ENCODE peak calls at places on chromosomes 6 and 20, in ten cellular contexts. One of them, this sample, is unnamed. For H3K9me3, the result is how much of the 10 kb centered on the place peaks cover.

GRCh38 chr20:58216334-58216733 is 12.1 kb downstream of the ANKRD60 start:
- DNase-seq in astrocyte: no peak
- DNase-seq in upper lobe of right lung: no peak
- DNase-seq in heart right ventricle: no peak
- DNase-seq in adrenal gland: no peak
- DNase-seq in A549: no peak
- DNase-seq in CD8-positive, alpha-beta T cell: no peak
- DNase-seq in iPS DF 6.9: no peak
- DNase-seq in pancreas: no peak
- DNase-seq in K562: no peak
- DNase-seq in this sample: no peak

GRCh38 chr6:79525272-79526100 is 11.7 kb downstream of the LCA5 start:
- DNase-seq in astrocyte: peak
- DNase-seq in upper lobe of right lung: no peak
- DNase-seq in heart right ventricle: no peak
- DNase-seq in adrenal gland: no peak
- DNase-seq in A549: no peak
- DNase-seq in CD8-positive, alpha-beta T cell: no peak
- DNase-seq in iPS DF 6.9: no peak
- DNase-seq in pancreas: no peak
- DNase-seq in K562: peak
- DNase-seq in this sample: no peak

GRCh38 chr20:24732076-24732475 is 217.0 kb upstream of the CST7 start:
- DNase-seq in astrocyte: no peak
- DNase-seq in upper lobe of right lung: no peak
- DNase-seq in heart right ventricle: no peak
- DNase-seq in adrenal gland: no peak
- DNase-seq in A549: no peak
- DNase-seq in CD8-positive, alpha-beta T cell: no peak
- DNase-seq in iPS DF 6.9: no peak
- DNase-seq in pancreas: no peak
- DNase-seq in K562: no peak
- DNase-seq in this sample: no peak

GRCh38 chr6:35354361-35355135 is 12.2 kb downstream of the PPARD start:
- DNase-seq in astrocyte: peak
- DNase-seq in upper lobe of right lung: no peak
- DNase-seq in heart right ventricle: no peak
- DNase-seq in adrenal gland: no peak
- DNase-seq in A549: no peak
- DNase-seq in CD8-positive, alpha-beta T cell: no peak
- DNase-seq in iPS DF 6.9: no peak
- DNase-seq in pancreas: no peak
- DNase-seq in K562: no peak
- DNase-seq in this sample: peak

GRCh38 chr6:1477432-1478090 is 88.2 kb downstream of the FOXF2 start:
- DNase-seq in astrocyte: peak
- DNase-seq in upper lobe of right lung: no peak
- DNase-seq in heart right ventricle: no peak
- DNase-seq in adrenal gland: no peak
- DNase-seq in A549: peak
- DNase-seq in CD8-positive, alpha-beta T cell: no peak
- DNase-seq in iPS DF 6.9: no peak
- DNase-seq in pancreas: no peak
- DNase-seq in K562: no peak
- DNase-seq in this sample: no peak

GRCh38 chr6:11744753-11745152 is 33.9 kb downstream of the ADTRP start:
- DNase-seq in astrocyte: peak
- DNase-seq in upper lobe of right lung: no peak
- DNase-seq in heart right ventricle: no peak
- DNase-seq in adrenal gland: peak
- DNase-seq in A549: no peak
- DNase-seq in CD8-positive, alpha-beta T cell: no peak
- DNase-seq in iPS DF 6.9: no peak
- DNase-seq in pancreas: no peak
- DNase-seq in K562: no peak
- DNase-seq in this sample: peak

GRCh38 chr6:89044988-89045387 is 35.6 kb upstream of the PNRC1 start:
- DNase-seq in astrocyte: no peak
- DNase-seq in upper lobe of right lung: no peak
- DNase-seq in heart right ventricle: peak
- DNase-seq in adrenal gland: no peak
- DNase-seq in A549: no peak
- DNase-seq in CD8-positive, alpha-beta T cell: no peak
- DNase-seq in iPS DF 6.9: no peak
- DNase-seq in pancreas: no peak
- DNase-seq in K562: no peak
- DNase-seq in this sample: peak

GRCh38 chr20:6764619-6765018 is 2.9 kb upstream of the BMP2 start:
- DNase-seq in astrocyte: no peak
- DNase-seq in upper lobe of right lung: no peak
- DNase-seq in heart right ventricle: no peak
- DNase-seq in adrenal gland: no peak
- DNase-seq in A549: no peak
- DNase-seq in CD8-positive, alpha-beta T cell: no peak
- DNase-seq in iPS DF 6.9: no peak
- DNase-seq in pancreas: no peak
- DNase-seq in K562: no peak
- DNase-seq in this sample: no peak

GRCh38 chr6:128600397-128600951 is 80.1 kb upstream of the PTPRK start:
- DNase-seq in astrocyte: peak
- DNase-seq in upper lobe of right lung: no peak
- DNase-seq in heart right ventricle: no peak
- DNase-seq in adrenal gland: no peak
- DNase-seq in A549: peak
- DNase-seq in CD8-positive, alpha-beta T cell: no peak
- DNase-seq in iPS DF 6.9: no peak
- DNase-seq in pancreas: no peak
- DNase-seq in K562: no peak
- DNase-seq in this sample: no peak

GRCh38 chr6:135250751-135251356 is 69.7 kb downstream of the MYB start:
- DNase-seq in astrocyte: no peak
- DNase-seq in upper lobe of right lung: no peak
- DNase-seq in heart right ventricle: no peak
- DNase-seq in adrenal gland: no peak
- DNase-seq in A549: no peak
- DNase-seq in CD8-positive, alpha-beta T cell: no peak
- DNase-seq in iPS DF 6.9: peak
- DNase-seq in pancreas: no peak
- DNase-seq in K562: no peak
- DNase-seq in this sample: no peak

GRCh38 chr6:51495016-51495805 is 592.2 kb downstream of the PKHD1 start:
- DNase-seq in astrocyte: no peak
- DNase-seq in upper lobe of right lung: no peak
- DNase-seq in heart right ventricle: no peak
- DNase-seq in adrenal gland: no peak
- DNase-seq in A549: no peak
- DNase-seq in CD8-positive, alpha-beta T cell: no peak
- DNase-seq in iPS DF 6.9: no peak
- DNase-seq in pancreas: no peak
- DNase-seq in K562: no peak
- DNase-seq in this sample: no peak

GRCh38 chr6:48318670-48319069 is 207.7 kb upstream of the PTCHD4 start:
- DNase-seq in astrocyte: no peak
- DNase-seq in upper lobe of right lung: no peak
- DNase-seq in heart right ventricle: no peak
- DNase-seq in adrenal gland: no peak
- DNase-seq in A549: no peak
- DNase-seq in CD8-positive, alpha-beta T cell: no peak
- DNase-seq in iPS DF 6.9: no peak
- DNase-seq in pancreas: no peak
- DNase-seq in K562: no peak
- DNase-seq in this sample: no peak

DNA sequence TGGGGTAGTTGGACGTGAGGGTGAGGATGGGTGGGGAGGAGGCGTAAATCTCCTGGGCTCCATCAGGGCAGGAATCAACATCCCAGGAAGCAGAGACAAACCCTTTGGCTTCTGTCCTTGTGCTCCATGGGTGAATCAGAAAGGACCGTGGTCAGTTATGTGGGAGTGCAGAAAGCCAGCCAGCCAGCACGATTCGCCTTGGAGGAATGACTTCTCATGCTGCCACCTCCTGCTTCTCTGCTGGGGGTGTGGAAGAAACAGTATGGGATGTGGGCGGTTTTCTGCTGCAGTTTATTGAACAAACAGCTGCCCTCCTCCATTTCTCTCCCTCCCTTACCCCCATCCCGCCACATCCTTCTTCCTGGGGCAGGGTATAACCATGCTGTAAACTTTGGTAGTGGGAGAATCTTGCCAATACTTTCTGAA is 214.5 kb downstream of the SOX4 start:
- DNase-seq in astrocyte: peak
- DNase-seq in upper lobe of right lung: no peak
- DNase-seq in heart right ventricle: no peak
- DNase-seq in adrenal gland: no peak
- DNase-seq in A549: no peak
- DNase-seq in CD8-positive, alpha-beta T cell: no peak
- DNase-seq in iPS DF 6.9: no peak
- DNase-seq in pancreas: no peak
- DNase-seq in K562: no peak
- DNase-seq in this sample: no peak
- H3K4me3 ChIP-seq in astrocyte: peak
- H3K4me3 ChIP-seq in upper lobe of right lung: no peak
- H3K4me3 ChIP-seq in heart right ventricle: no peak
- H3K4me3 ChIP-seq in adrenal gland: no peak
- H3K4me3 ChIP-seq in A549: no peak
- H3K4me3 ChIP-seq in CD8-positive, alpha-beta T cell: no peak
- H3K4me3 ChIP-seq in iPS DF 6.9: no peak
- H3K4me3 ChIP-seq in pancreas: no peak
- H3K4me3 ChIP-seq in K562: no peak
- H3K4me3 ChIP-seq in this sample: no peak

GRCh38 chr20:29763821-29764511 is 1493.5 kb upstream of the DEFB115 start:
- DNase-seq in astrocyte: no peak
- DNase-seq in upper lobe of right lung: peak
- DNase-seq in heart right ventricle: no peak
- DNase-seq in adrenal gland: no peak
- DNase-seq in A549: no peak
- DNase-seq in CD8-positive, alpha-beta T cell: no peak
- DNase-seq in iPS DF 6.9: no peak
- DNase-seq in pancreas: no peak
- DNase-seq in K562: peak
- DNase-seq in this sample: no peak
- H3K9me3 ChIP-seq in astrocyte: under half
- H3K9me3 ChIP-seq in upper lobe of right lung: under half
- H3K9me3 ChIP-seq in heart right ventricle: under half
- H3K9me3 ChIP-seq in adrenal gland: under half
- H3K9me3 ChIP-seq in A549: under half
- H3K9me3 ChIP-seq in CD8-positive, alpha-beta T cell: under half
- H3K9me3 ChIP-seq in iPS DF 6.9: under half
- H3K9me3 ChIP-seq in pancreas: under half
- H3K9me3 ChIP-seq in K562: under half
- H3K9me3 ChIP-seq in this sample: under half

DNA sequence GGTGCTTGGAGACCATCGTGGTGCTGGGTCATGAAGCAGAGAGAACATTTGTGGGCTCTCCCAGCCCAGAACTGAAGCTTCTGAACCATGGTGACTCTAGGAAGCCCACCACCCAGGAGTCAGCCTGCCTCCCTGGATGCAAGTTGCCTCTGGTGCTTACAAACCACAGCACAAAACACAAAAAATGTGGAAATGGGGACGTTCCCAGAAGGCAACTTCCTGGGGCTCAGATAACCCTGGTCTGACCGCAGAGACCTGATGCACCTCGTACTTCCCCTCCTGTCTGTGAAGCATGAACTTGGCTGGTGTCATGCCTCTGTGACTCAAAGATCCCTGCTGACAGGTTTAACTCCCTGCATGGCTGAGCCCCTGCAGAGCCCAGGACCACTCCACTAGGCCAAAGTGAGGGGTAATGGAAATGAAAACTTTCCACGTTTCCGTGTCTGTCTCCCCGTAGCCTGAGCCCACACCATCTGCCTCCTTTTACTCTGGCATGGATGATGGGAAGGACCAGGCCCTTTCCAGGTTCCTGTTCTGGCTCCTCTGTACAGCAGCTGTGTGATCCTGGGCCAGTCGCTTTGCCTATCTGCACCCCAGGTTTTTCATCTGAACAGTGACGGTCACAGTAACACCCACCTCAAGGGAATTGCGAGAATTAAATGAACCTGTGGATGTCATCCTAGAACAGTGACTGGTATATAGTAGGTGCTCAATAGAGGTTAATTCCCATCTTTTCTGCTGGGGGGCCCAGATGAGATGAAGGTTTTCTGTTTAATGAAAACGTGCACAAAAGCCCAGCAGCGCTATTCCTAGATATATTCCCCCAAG is 57.7 kb downstream of the PPP1R16B start:
- DNase-seq in astrocyte: no peak
- DNase-seq in upper lobe of right lung: no peak
- DNase-seq in heart right ventricle: no peak
- DNase-seq in adrenal gland: no peak
- DNase-seq in A549: no peak
- DNase-seq in CD8-positive, alpha-beta T cell: peak
- DNase-seq in iPS DF 6.9: no peak
- DNase-seq in pancreas: no peak
- DNase-seq in K562: peak
- DNase-seq in this sample: no peak
- H3K4me3 ChIP-seq in astrocyte: no peak
- H3K4me3 ChIP-seq in upper lobe of right lung: no peak
- H3K4me3 ChIP-seq in heart right ventricle: no peak
- H3K4me3 ChIP-seq in adrenal gland: no peak
- H3K4me3 ChIP-seq in A549: no peak
- H3K4me3 ChIP-seq in CD8-positive, alpha-beta T cell: no peak
- H3K4me3 ChIP-seq in iPS DF 6.9: no peak
- H3K4me3 ChIP-seq in pancreas: no peak
- H3K4me3 ChIP-seq in K562: no peak
- H3K4me3 ChIP-seq in this sample: no peak

GRCh38 chr20:39825524-39825923 is 863.4 kb downstream of the DHX35 start:
- DNase-seq in astrocyte: no peak
- DNase-seq in upper lobe of right lung: no peak
- DNase-seq in heart right ventricle: no peak
- DNase-seq in adrenal gland: no peak
- DNase-seq in A549: no peak
- DNase-seq in CD8-positive, alpha-beta T cell: no peak
- DNase-seq in iPS DF 6.9: no peak
- DNase-seq in pancreas: no peak
- DNase-seq in K562: no peak
- DNase-seq in this sample: no peak

GRCh38 chr20:39822667-39823066 is 860.5 kb downstream of the DHX35 start:
- DNase-seq in astrocyte: peak
- DNase-seq in upper lobe of right lung: no peak
- DNase-seq in heart right ventricle: no peak
- DNase-seq in adrenal gland: no peak
- DNase-seq in A549: no peak
- DNase-seq in CD8-positive, alpha-beta T cell: no peak
- DNase-seq in iPS DF 6.9: no peak
- DNase-seq in pancreas: no peak
- DNase-seq in K562: no peak
- DNase-seq in this sample: no peak

GRCh38 chr20:39825950-39826349 is 863.1 kb downstream of the MAFB start:
- DNase-seq in astrocyte: peak
- DNase-seq in upper lobe of right lung: no peak
- DNase-seq in heart right ventricle: no peak
- DNase-seq in adrenal gland: no peak
- DNase-seq in A549: no peak
- DNase-seq in CD8-positive, alpha-beta T cell: no peak
- DNase-seq in iPS DF 6.9: no peak
- DNase-seq in pancreas: no peak
- DNase-seq in K562: no peak
- DNase-seq in this sample: no peak

DNA sequence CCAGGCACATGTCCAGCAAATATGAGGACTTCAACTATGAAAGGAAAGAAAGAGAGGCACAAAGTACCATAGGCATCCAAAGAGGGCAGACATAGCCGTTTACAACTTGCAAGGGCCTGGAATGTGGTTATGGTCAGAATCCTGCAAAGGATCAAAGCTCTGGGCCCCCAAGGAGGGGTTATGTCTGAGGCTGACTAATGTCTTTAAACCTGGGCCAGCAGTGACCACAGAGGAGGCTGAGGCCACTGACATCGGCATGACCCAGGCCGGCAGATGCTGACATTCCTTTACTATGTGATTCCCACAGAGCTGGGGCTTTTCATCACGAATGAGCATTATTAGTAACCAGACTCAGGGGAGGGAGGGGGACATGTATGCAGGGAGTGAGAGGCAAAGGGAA is 861.1 kb downstream of the DHX35 start:
- DNase-seq in astrocyte: peak
- DNase-seq in upper lobe of right lung: no peak
- DNase-seq in heart right ventricle: no peak
- DNase-seq in adrenal gland: no peak
- DNase-seq in A549: no peak
- DNase-seq in CD8-positive, alpha-beta T cell: no peak
- DNase-seq in iPS DF 6.9: no peak
- DNase-seq in pancreas: no peak
- DNase-seq in K562: no peak
- DNase-seq in this sample: no peak
- H3K9me3 ChIP-seq in astrocyte: under half
- H3K9me3 ChIP-seq in upper lobe of right lung: under half
- H3K9me3 ChIP-seq in heart right ventricle: under half
- H3K9me3 ChIP-seq in adrenal gland: under half
- H3K9me3 ChIP-seq in A549: under half
- H3K9me3 ChIP-seq in CD8-positive, alpha-beta T cell: under half
- H3K9me3 ChIP-seq in iPS DF 6.9: under half
- H3K9me3 ChIP-seq in pancreas: under half
- H3K9me3 ChIP-seq in K562: under half
- H3K9me3 ChIP-seq in this sample: under half